ENCODE peak calls at places on chromosomes 16 and 17, in five cellular contexts. M, B, R, I and F are unnamed samples. For H3K4me1, the result is how much of the 10 kb centered on the place peaks cover.

GRCh38 chr17:49967205-49967604 is 1.8 kb upstream of the DLX4 start:
- DNase-seq in M (no peak), B (no peak), I (no peak), R (no peak), F (no peak)

GRCh38 chr16:66988197-66988788 is at the start of gene CES4A:
- DNase-seq in M (no peak), I (peak), R (no peak), B (no peak), F (no peak)

GRCh38 chr17:82648761-82649474 is 674 bp upstream of the WDR45B start:
- DNase-seq in I (peak), B (no peak), R (peak), M (no peak), F (peak)

GRCh38 chr17:73455050-73455687 is 143.4 kb upstream of the CDC42EP4 start:
- DNase-seq in R (no peak), B (no peak), M (no peak), I (peak), F (no peak)

GRCh38 chr16:4273858-4274291 is 1.1 kb upstream of the TFAP4 start:
- DNase-seq in R (no peak), B (no peak), M (peak), I (peak), F (peak)

GRCh38 chr17:47815106-47815918 is 6.3 kb downstream of the OSBPL7 start:
- DNase-seq in I (no peak), B (no peak), M (no peak), R (no peak), F (no peak)

GRCh38 chr17:57455063-57455914 is 199.0 kb downstream of the MSI2 start:
- DNase-seq in M (peak), I (no peak), B (no peak), R (no peak), F (peak)

GRCh38 chr17:31392856-31393748 is 1.6 kb downstream of the RAB11FIP4 start:
- DNase-seq in R (no peak), M (peak), I (no peak), B (no peak), F (no peak)

GRCh38 chr17:48030531-48030930 is 7.1 kb downstream of the COPZ2 start:
- DNase-seq in I (no peak), B (no peak), M (no peak), R (no peak), F (no peak)

GRCh38 chr17:49814781-49815496 is 26.5 kb downstream of the KAT7 start:
- DNase-seq in B (no peak), R (no peak), I (no peak), M (no peak), F (no peak)

GRCh38 chr16:67415872-67416793 is at the start of gene ZDHHC1:
- DNase-seq in I (peak), B (no peak), M (peak), R (peak), F (peak)

GRCh38 chr16:89581861-89582563 is 6.5 kb downstream of the CPNE7 start:
- DNase-seq in I (peak), B (no peak), R (no peak), M (no peak), F (no peak)

GRCh38 chr16:5025171-5025632 is 8.5 kb downstream of the NAGPA start:
- DNase-seq in I (no peak), B (peak), R (no peak), M (no peak), F (peak)

GRCh38 chr16:11603331-11603750 is 16.6 kb upstream of the LITAF start:
- DNase-seq in B (no peak), R (no peak), M (no peak), I (no peak), F (peak)

GRCh38 chr16:21128991-21129390 is 21.7 kb downstream of the DNAH3 start:
- DNase-seq in R (no peak), B (no peak), I (no peak), M (no peak), F (no peak)

GRCh38 chr17:5264930-5265329 is 17.2 kb upstream of the RABEP1 start:
- DNase-seq in R (no peak), I (no peak), B (no peak), M (no peak), F (no peak)

GRCh38 chr16:62954144-62955032 is 918.1 kb upstream of the CDH8 start:
- DNase-seq in B (no peak), R (no peak), I (no peak), M (no peak), F (no peak)

GRCh38 chr16:72468582-72468981 is 296.6 kb upstream of the PMFBP1 start:
- DNase-seq in R (no peak), B (no peak), M (no peak), I (no peak), F (peak)

GRCh38 chr16:3950343-3951193 is 70.1 kb upstream of the CREBBP start:
- DNase-seq in M (no peak), I (peak), R (peak), B (no peak), F (peak)

GRCh38 chr16:69567031-69567680 is 1.4 kb downstream of the NFAT5 start:
- DNase-seq in M (no peak), R (no peak), I (peak), B (no peak), F (no peak)

GRCh38 chr17:41910701-41911391 is 7.9 kb downstream of the ACLY start:
- DNase-seq in I (peak), R (no peak), M (no peak), B (no peak), F (no peak)

GRCh38 chr17:3857261-3858105 is 11.4 kb upstream of the NCBP3 start:
- DNase-seq in B (no peak), I (peak), R (no peak), M (no peak), F (no peak)

GRCh38 chr16:77869997-77870813 is 81.8 kb downstream of the VAT1L start:
- DNase-seq in I (no peak), R (no peak), M (no peak), B (no peak), F (no peak)

GRCh38 chr17:17169396-17169795 is 36.7 kb downstream of the PLD6 start:
- DNase-seq in B (no peak), R (no peak), I (no peak), M (no peak), F (no peak)

GRCh38 chr16:4306439-4307214 is 9.2 kb upstream of the GLIS2 start:
- DNase-seq in M (peak), I (no peak), R (no peak), B (no peak), F (no peak)

GRCh38 chr17:48804936-48805411 is 12.1 kb downstream of the TTLL6 start:
- DNase-seq in I (peak), B (peak), R (peak), M (peak), F (peak)

GRCh38 chr17:60386475-60387058 is 5.4 kb downstream of the USP32 start:
- DNase-seq in I (no peak), M (no peak), R (no peak), B (no peak), F (no peak)

GRCh38 chr16:69350536-69351133 is 951 bp downstream of the TMED6 start:
- DNase-seq in B (no peak), M (no peak), R (no peak), I (peak), F (no peak)

GRCh38 chr17:50346313-50347086 is 574 bp downstream of the XYLT2 start:
- DNase-seq in M (no peak), I (peak), R (peak), B (no peak), F (peak)

GRCh38 chr17:48047113-48047740 is 932 bp upstream of the NFE2L1 start:
- DNase-seq in R (no peak), I (no peak), B (no peak), M (no peak), F (no peak)

GRCh38 chr16:2328428-2328827 is 12.1 kb downstream of the ABCA3 start:
- DNase-seq in R (no peak), I (no peak), B (no peak), M (no peak), F (no peak)

GRCh38 chr17:30211371-30211770 is 24.1 kb downstream of the SLC6A4 start:
- DNase-seq in B (no peak), M (no peak), I (no peak), R (no peak), F (no peak)

GRCh38 chr17:30524847-30525246 is 47.6 kb downstream of the GOSR1 start:
- DNase-seq in B (no peak), I (no peak), M (no peak), R (no peak), F (peak)

GRCh38 chr16:3256876-3257465 is 538 bp upstream of the MEFV start:
- DNase-seq in M (no peak), I (no peak), R (no peak), B (no peak), F (no peak)

GRCh38 chr16:68074850-68075249 is 10.3 kb upstream of the NFATC3 start:
- DNase-seq in I (peak), B (no peak), M (peak), R (no peak), F (no peak)

GRCh38 chr17:12472613-12473173 is 193.0 kb upstream of the MYOCD start:
- DNase-seq in I (no peak), R (no peak), M (no peak), B (no peak), F (no peak)
- H3K27ac ChIP-seq in I (no peak), R (no peak), M (no peak), B (no peak), F (no peak)

GRCh38 chr17:75662511-75662910 is 4.4 kb downstream of the RECQL5 start:
- DNase-seq in I (no peak), R (no peak), B (no peak), M (no peak), F (no peak)

GRCh38 chr17:75661531-75661930 is 5.4 kb downstream of the RECQL5 start:
- DNase-seq in B (no peak), I (no peak), R (no peak), M (no peak), F (no peak)

GRCh38 chr17:75666959-75667790 is at the start of the genes RECQL5 and SAP30BP:
- DNase-seq in M (peak), B (peak), I (peak), R (peak), F (peak)

GRCh38 chr17:75665981-75666380 is 973 bp downstream of the RECQL5 start:
- DNase-seq in B (no peak), I (no peak), R (no peak), M (no peak), F (no peak)

GRCh38 chr17:75664099-75664549 is 2.8 kb downstream of the RECQL5 start:
- DNase-seq in I (no peak), B (no peak), R (no peak), M (no peak), F (no peak)
- H3K4me1 ChIP-seq in I (under half), B (under half), R (under half), M (under half), F (under half)

GRCh38 chr17:37740861-37741260 is 4.0 kb downstream of the HNF1B start:
- DNase-seq in R (no peak), B (no peak), I (no peak), M (no peak), F (no peak)
- H3K4me3 ChIP-seq in R (no peak), B (no peak), I (no peak), M (no peak), F (no peak)

GRCh38 chr17:71200597-71200996 is 920.2 kb upstream of the SOX9 start:
- DNase-seq in M (no peak), I (no peak), B (no peak), R (no peak), F (no peak)

GRCh38 chr17:71202449-71202848 is 918.4 kb upstream of the SOX9 start:
- DNase-seq in R (no peak), I (no peak), M (no peak), B (no peak), F (no peak)

GRCh38 chr17:71201639-71202038 is 919.2 kb upstream of the SOX9 start:
- DNase-seq in R (no peak), I (no peak), B (no peak), M (no peak), F (no peak)

GRCh38 chr17:71208111-71208704 is 912.6 kb upstream of the SOX9 start:
- DNase-seq in B (no peak), R (no peak), I (no peak), M (no peak), F (no peak)

DNA sequence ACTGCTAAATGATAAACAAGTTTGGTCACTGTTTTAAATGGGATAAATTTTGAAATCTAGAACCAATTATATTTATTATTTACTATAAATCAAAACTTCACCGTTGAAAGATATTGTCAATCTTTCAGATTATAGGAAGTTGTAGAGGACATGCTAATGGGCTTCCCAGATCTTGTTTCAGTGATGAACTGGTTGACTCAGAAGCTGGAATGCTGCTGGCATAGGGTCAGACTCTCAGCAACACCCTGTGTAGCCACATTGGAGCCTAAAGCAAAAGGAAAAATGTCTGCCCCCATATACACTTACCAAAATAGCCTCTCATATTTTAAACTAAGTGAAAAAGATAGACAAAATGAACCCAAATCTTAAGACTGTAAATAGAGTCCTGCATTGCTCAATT is 916.9 kb upstream of the SOX9 start:
- DNase-seq in I (no peak), M (no peak), B (no peak), R (no peak), F (no peak)
- H3K27ac ChIP-seq in I (no peak), M (no peak), B (no peak), R (no peak), F (no peak)

GRCh38 chr17:77602883-77603640 is 355.4 kb upstream of the TNRC6C start:
- DNase-seq in I (no peak), R (no peak), B (no peak), M (no peak), F (no peak)

GRCh38 chr17:77601054-77601979 is 357.2 kb upstream of the TNRC6C start:
- DNase-seq in I (peak), R (no peak), B (no peak), M (no peak), F (no peak)

GRCh38 chr17:77604301-77605031 is 354.0 kb upstream of the TNRC6C start:
- DNase-seq in B (no peak), R (no peak), I (no peak), M (no peak), F (no peak)

GRCh38 chr17:77600346-77600745 is 358.2 kb upstream of the TNRC6C start:
- DNase-seq in M (no peak), R (no peak), I (no peak), B (no peak), F (no peak)

DNA sequence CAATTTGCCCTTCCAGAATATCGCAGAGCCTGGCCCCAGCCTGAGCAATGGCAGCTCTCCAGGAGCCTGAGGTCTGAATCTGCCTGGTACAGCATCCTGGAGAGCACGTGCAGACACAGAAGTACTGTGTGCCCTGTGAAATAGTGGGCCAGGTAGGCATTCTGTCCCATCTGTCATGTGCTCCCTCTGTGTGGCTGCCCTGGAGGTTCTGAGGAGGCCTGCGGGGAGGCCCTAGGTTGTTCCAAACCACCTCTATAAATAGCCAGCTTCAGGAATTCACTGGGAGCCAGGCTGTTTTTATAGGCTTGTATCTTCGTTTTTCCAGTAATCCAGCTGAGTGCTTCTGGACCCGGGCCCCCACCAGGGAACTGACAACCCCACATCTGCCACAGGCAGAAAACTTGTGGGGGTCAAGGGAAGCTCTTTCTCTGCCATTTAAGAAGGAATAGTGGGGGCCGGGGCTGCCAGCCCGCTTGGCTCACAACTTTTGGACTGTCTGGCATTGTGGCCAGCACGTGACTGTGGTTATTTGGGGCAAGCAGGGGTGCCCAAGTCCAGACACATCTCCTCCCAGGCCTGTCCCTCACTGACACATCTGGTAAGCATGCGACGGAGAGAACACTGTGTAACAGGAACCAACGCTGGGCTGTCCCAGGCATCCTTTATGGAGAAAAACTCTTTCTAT is 356.3 kb upstream of the TNRC6C start:
- DNase-seq in R (no peak), I (peak), B (no peak), M (no peak), F (no peak)
- H3K4me1 ChIP-seq in R (under half), I (under half), B (under half), M (under half), F (under half)

GRCh38 chr17:61579961-61580360 is 11.1 kb downstream of the NACA2 start:
- DNase-seq in B (no peak), M (no peak), R (no peak), I (no peak), F (peak)
- H3K4me3 ChIP-seq in B (no peak), M (no peak), R (no peak), I (no peak), F (peak)

DNA sequence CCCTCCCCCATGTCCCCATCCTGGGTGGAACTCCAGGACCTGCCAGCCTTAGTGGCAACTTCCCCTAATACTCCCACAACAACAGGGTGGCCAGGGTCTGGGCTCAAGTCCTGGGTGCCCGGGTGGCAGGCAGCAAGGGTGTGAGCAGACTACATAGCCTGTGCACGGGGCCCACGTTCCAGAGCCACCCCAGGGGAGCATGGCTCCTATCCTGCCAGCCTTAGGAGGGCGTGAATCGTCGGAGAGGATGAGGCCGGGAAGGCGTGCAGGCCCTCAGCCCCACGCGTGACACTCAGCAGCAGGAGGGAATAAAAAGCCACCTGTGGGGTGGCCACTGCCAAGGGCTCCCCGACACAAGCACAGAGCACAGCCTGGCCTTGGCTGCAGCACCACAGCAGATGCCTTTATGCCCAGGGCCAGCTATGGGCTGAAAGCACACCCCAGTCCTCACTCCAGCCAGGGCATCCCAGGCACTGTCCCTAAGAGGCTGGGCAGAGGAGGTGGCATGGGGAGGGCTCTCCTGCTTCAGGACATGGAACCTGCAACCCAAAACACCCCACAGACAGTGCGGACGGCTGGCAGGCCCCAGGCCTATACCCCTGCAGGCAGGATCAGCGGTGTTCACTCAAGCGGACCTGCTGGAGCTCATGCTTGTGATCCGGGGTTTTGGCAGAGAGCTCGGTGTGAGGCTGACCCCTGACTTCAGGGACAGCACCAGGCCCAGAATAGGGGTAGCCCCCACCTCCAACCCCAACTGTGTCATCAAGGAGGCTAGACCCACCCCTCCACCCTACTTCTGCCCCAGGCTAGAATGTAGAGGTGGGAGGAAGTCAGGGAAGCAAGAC is 2.7 kb downstream of the BCAR1 start:
- DNase-seq in R (no peak), I (no peak), B (no peak), M (no peak), F (no peak)
- H3K27ac ChIP-seq in R (no peak), I (peak), B (peak), M (no peak), F (no peak)

DNA sequence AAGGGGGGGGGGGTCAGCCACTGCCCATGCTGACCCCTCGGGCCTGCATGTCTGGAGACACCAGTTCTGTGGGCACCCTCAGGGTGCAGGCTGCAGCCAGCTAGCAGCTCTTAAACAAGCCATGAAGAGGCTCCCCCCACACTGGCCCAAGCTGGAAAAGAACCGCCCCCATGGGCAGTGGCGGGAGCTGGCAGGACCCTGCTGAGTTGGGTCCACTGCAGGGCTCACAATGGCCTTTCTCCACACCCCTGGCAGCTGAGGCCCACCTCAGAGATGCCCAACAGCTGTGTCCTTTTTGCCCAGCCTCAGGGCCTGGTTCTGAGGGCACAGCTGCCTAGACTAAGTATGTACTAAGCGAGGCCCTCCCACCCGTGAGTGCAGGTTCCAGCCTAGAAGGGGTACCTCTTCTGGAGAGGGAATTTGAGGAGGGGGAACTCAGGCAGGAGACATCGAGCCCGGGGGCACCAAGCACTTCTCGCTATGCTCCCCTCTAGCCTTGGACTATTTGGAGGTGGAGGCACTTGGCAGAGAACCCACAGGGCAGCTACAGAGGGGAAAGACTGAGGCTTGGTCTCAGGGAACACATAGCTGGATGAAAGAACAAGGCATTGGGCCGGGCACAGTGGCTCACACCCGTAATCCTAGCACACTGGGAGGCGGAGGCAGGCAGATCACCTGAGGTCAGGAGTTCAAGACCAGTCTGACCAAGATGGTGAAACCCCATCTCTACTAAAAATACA is 3.2 kb downstream of the THRA start:
- DNase-seq in R (no peak), M (no peak), B (no peak), I (no peak), F (peak)
- H3K4me1 ChIP-seq in R (half or more), M (half or more), B (half or more), I (half or more), F (half or more)

GRCh38 chr17:28807925-28808641 is 34.5 kb downstream of the FAM222B start:
- DNase-seq in B (no peak), I (peak), M (no peak), R (no peak), F (peak)
- H3K4me3 ChIP-seq in B (peak), I (no peak), M (no peak), R (no peak), F (no peak)